ENCODE peak calls at places on chromosomes 13 and 19, in nine cellular contexts. Y is transverse colon; B is mesendoderm; C is effector memory CD4-positive, alpha-beta T cell; N is ecto neural progenitor cell; F is activated CD4-positive, CD25-positive, alpha-beta regulatory T cell treated with anti-CD3 and anti-CD28 coated beads, Interleukin-2, amount 50 U/mL, for 72 hours; J is NCI-H345; H is NCI-H2081; P is NCI-H1417. K is an unnamed sample.

GRCh38 chr19:326851-327250 is 17.7 kb downstream of the MIER2 start:
- DNase-seq in Y (no peak), B (no peak), C (no peak), N (no peak), F (no peak), J (no peak), H (no peak), P (no peak), K (no peak)

GRCh38 chr13:111551421-111551820 is 231.0 kb downstream of the TEX29 start:
- DNase-seq in Y (no peak), B (no peak), C (no peak), N (no peak), F (no peak), J (no peak), H (no peak), P (no peak), K (no peak)

GRCh38 chr13:80037505-80037888 is 303.4 kb downstream of the SPRY2 start:
- DNase-seq in Y (no peak), B (no peak), C (no peak), N (no peak), F (no peak), J (no peak), H (no peak), P (no peak), K (no peak)

GRCh38 chr19:1266116-1266817 is 2.9 kb upstream of the CIRBP start:
- DNase-seq in Y (peak), B (peak), C (peak), N (peak), F (peak), J (peak), H (peak), P (peak), K (peak)

GRCh38 chr19:48216933-48217332 is 38.8 kb downstream of the CARD8 start:
- DNase-seq in Y (no peak), B (peak), C (no peak), N (peak), F (no peak), J (no peak), H (no peak), P (no peak), K (no peak)

GRCh38 chr13:58855283-58855682 is 1223.7 kb downstream of the PCDH17 start:
- DNase-seq in Y (no peak), B (peak), C (no peak), N (no peak), F (no peak), J (no peak), H (no peak), P (no peak), K (no peak)

GRCh38 chr13:73303858-73304257 is 245.1 kb downstream of the KLF5 start:
- DNase-seq in Y (no peak), B (peak), C (no peak), N (no peak), F (no peak), J (no peak), H (no peak), P (no peak), K (no peak)

GRCh38 chr13:75812751-75813181 is 176.6 kb downstream of the LMO7 start:
- DNase-seq in Y (no peak), B (no peak), C (no peak), N (no peak), F (no peak), J (no peak), H (no peak), P (no peak), K (no peak)

GRCh38 chr19:10379880-10380310 is 477 bp downstream of the TYK2 start:
- DNase-seq in Y (no peak), B (no peak), C (no peak), N (no peak), F (no peak), J (no peak), H (no peak), P (no peak), K (no peak)

GRCh38 chr13:31424130-31424729 is 224.5 kb downstream of the B3GLCT start:
- DNase-seq in Y (peak), B (peak), C (peak), N (peak), F (no peak), J (peak), H (peak), P (peak), K (peak)

GRCh38 chr13:33676045-33676699 is 141.8 kb upstream of the RFC3 start:
- DNase-seq in Y (peak), B (no peak), C (no peak), N (no peak), F (no peak), J (no peak), H (peak), P (peak), K (peak)

GRCh38 chr19:19068659-19069509 is 5.1 kb downstream of the SLC25A42 start:
- DNase-seq in Y (no peak), B (no peak), C (no peak), N (no peak), F (no peak), J (no peak), H (no peak), P (no peak), K (no peak)

GRCh38 chr19:2288010-2288742 is 6.2 kb upstream of the PEAK3 start:
- DNase-seq in Y (no peak), B (no peak), C (no peak), N (no peak), F (no peak), J (no peak), H (no peak), P (no peak), K (no peak)

GRCh38 chr13:76944457-76944856 is 3.9 kb upstream of the ACOD1 start:
- DNase-seq in Y (no peak), B (no peak), C (no peak), N (no peak), F (no peak), J (no peak), H (no peak), P (no peak), K (no peak)

GRCh38 chr13:37476874-37477273 is 121.7 kb downstream of the POSTN start:
- DNase-seq in Y (no peak), B (peak), C (no peak), N (no peak), F (no peak), J (no peak), H (peak), P (no peak), K (no peak)

GRCh38 chr13:80133631-80134083 is 207.3 kb downstream of the SPRY2 start:
- DNase-seq in Y (peak), B (peak), C (no peak), N (no peak), F (no peak), J (no peak), H (no peak), P (no peak), K (no peak)

GRCh38 chr13:43915451-43915850 is 35.7 kb downstream of the LACC1 start:
- DNase-seq in Y (no peak), B (no peak), C (no peak), N (no peak), F (no peak), J (no peak), H (no peak), P (no peak), K (no peak)

GRCh38 chr13:99580500-99581268 is 79.4 kb downstream of the TM9SF2 start:
- DNase-seq in Y (no peak), B (no peak), C (no peak), N (no peak), F (no peak), J (no peak), H (no peak), P (no peak), K (no peak)

GRCh38 chr19:10363789-10364281 is 16.5 kb downstream of the TYK2 start:
- DNase-seq in Y (no peak), B (peak), C (no peak), N (no peak), F (no peak), J (no peak), H (no peak), P (no peak), K (no peak)

GRCh38 chr13:75353786-75354193 is 128.2 kb downstream of the TBC1D4 start:
- DNase-seq in Y (no peak), B (no peak), C (no peak), N (no peak), F (no peak), J (no peak), H (no peak), P (no peak), K (no peak)

GRCh38 chr13:48156466-48156865 is 61.6 kb upstream of the MED4 start:
- DNase-seq in Y (peak), B (peak), C (peak), N (no peak), F (peak), J (no peak), H (no peak), P (no peak), K (no peak)

GRCh38 chr13:48532146-48532472 is 771 bp downstream of the RCBTB2 start:
- DNase-seq in Y (no peak), B (no peak), C (no peak), N (no peak), F (no peak), J (no peak), H (no peak), P (no peak), K (no peak)

GRCh38 chr13:92074658-92075057 is 676.2 kb downstream of the GPC5 start:
- DNase-seq in Y (no peak), B (peak), C (no peak), N (no peak), F (no peak), J (peak), H (peak), P (peak), K (peak)

GRCh38 chr19:33071887-33072286 is 7.2 kb upstream of the RHPN2 start:
- DNase-seq in Y (peak), B (no peak), C (no peak), N (no peak), F (no peak), J (no peak), H (no peak), P (no peak), K (no peak)

GRCh38 chr19:31278555-31279435 is 70.4 kb downstream of the TSHZ3 start:
- DNase-seq in Y (no peak), B (no peak), C (no peak), N (no peak), F (no peak), J (no peak), H (no peak), P (no peak), K (no peak)

GRCh38 chr19:15471639-15472101 is 7.3 kb upstream of the RASAL3 start:
- DNase-seq in Y (no peak), B (no peak), C (no peak), N (no peak), F (peak), J (no peak), H (no peak), P (no peak), K (no peak)

GRCh38 chr19:38021356-38021755 is 114.3 kb downstream of the SIPA1L3 start:
- DNase-seq in Y (no peak), B (no peak), C (no peak), N (no peak), F (no peak), J (no peak), H (no peak), P (no peak), K (no peak)

GRCh38 chr13:106143930-106144709 is 391.3 kb downstream of the EFNB2 start:
- DNase-seq in Y (no peak), B (peak), C (no peak), N (no peak), F (no peak), J (peak), H (peak), P (peak), K (no peak)

GRCh38 chr19:40776364-40776763 is 1.0 kb downstream of the MIA start:
- DNase-seq in Y (no peak), B (no peak), C (no peak), N (no peak), F (no peak), J (no peak), H (no peak), P (no peak), K (no peak)

K was measured in NCI-H146.